ENCODE peak calls at places on chromosomes 6 and 20, in five cellular contexts. R, D, W, O and Z are unnamed samples. For H3K36me3, the result is how much of the 10 kb centered on the place peaks cover.

GRCh38 chr20:23193985-23194384 is 107.9 kb upstream of the CD93 start:
- DNase-seq in R (no peak), D (no peak), W (no peak), O (no peak), Z (no peak)

GRCh38 chr20:63370623-63371176 is 9.6 kb upstream of the CHRNA4 start:
- DNase-seq in R (no peak), D (no peak), W (no peak), O (no peak), Z (no peak)

GRCh38 chr6:75524322-75524972 is 30.8 kb upstream of the FILIP1 start:
- DNase-seq in R (no peak), D (no peak), W (no peak), O (peak), Z (peak)

GRCh38 chr20:5928831-5929715 is 21.3 kb downstream of the TRMT6 start:
- DNase-seq in R (no peak), D (no peak), W (no peak), O (no peak), Z (no peak)

GRCh38 chr20:17043323-17043722 is 183.5 kb upstream of the PCSK2 start:
- DNase-seq in R (no peak), D (no peak), W (no peak), O (no peak), Z (no peak)

GRCh38 chr6:45900808-45901752 is 114.6 kb downstream of the CLIC5 start:
- DNase-seq in R (no peak), D (no peak), W (no peak), O (peak), Z (peak)

GRCh38 chr6:93932175-93932574 is 512.8 kb upstream of the EPHA7 start:
- DNase-seq in R (no peak), D (no peak), W (no peak), O (no peak), Z (no peak)

GRCh38 chr20:59988141-59988540 is 29.9 kb downstream of the CDH26 start:
- DNase-seq in R (no peak), D (no peak), W (no peak), O (peak), Z (no peak)

GRCh38 chr6:169145476-169145875 is 108.2 kb downstream of the THBS2 start:
- DNase-seq in R (no peak), D (no peak), W (no peak), O (no peak), Z (peak)

GRCh38 chr6:155261146-155261900 is 2.5 kb upstream of the CLDN20 start:
- DNase-seq in R (no peak), D (no peak), W (no peak), O (no peak), Z (no peak)

GRCh38 chr6:45555981-45556771 is 178.4 kb upstream of the SUPT3H start:
- DNase-seq in R (no peak), D (no peak), W (no peak), O (peak), Z (peak)

GRCh38 chr6:15517600-15517999 is 145.2 kb downstream of the DTNBP1 start:
- DNase-seq in R (no peak), D (no peak), W (no peak), O (no peak), Z (no peak)
- H3K36me3 ChIP-seq in R (under half), D (under half), W (under half), O (under half), Z (half or more)

GRCh38 chr20:46562373-46563169 is 12.1 kb upstream of the OCSTAMP start:
- DNase-seq in R (peak), D (peak), W (peak), O (peak), Z (peak)
- H3K4me3 ChIP-seq in R (peak), D (peak), W (peak), O (no peak), Z (peak)

GRCh38 chr6:161542581-161542980 is 268.7 kb upstream of the AGPAT4 start:
- DNase-seq in R (no peak), D (no peak), W (no peak), O (no peak), Z (no peak)

GRCh38 chr6:161544801-161545490 is 271.1 kb upstream of the AGPAT4 start:
- DNase-seq in R (no peak), D (no peak), W (no peak), O (no peak), Z (no peak)

GRCh38 chr6:161546632-161547031 is 272.8 kb upstream of the AGPAT4 start:
- DNase-seq in R (no peak), D (no peak), W (no peak), O (no peak), Z (no peak)

GRCh38 chr6:161545741-161546140 is 271.9 kb upstream of the AGPAT4 start:
- DNase-seq in R (no peak), D (no peak), W (no peak), O (no peak), Z (no peak)

GRCh38 chr6:161543910-161544309 is 270.0 kb upstream of the AGPAT4 start:
- DNase-seq in R (no peak), D (no peak), W (no peak), O (no peak), Z (no peak)
- H3K36me3 ChIP-seq in R (under half), D (under half), W (under half), O (under half), Z (under half)

GRCh38 chr20:1489328-1489727 is 1.9 kb downstream of the SIRPB2 start:
- DNase-seq in R (no peak), D (no peak), W (no peak), O (no peak), Z (no peak)
- H3K4me3 ChIP-seq in R (no peak), D (no peak), W (peak), O (no peak), Z (no peak)

GRCh38 chr6:53026526-53026925 is 31.4 kb upstream of the GSTA4 start:
- DNase-seq in R (no peak), D (no peak), W (no peak), O (no peak), Z (no peak)
- H3K36me3 ChIP-seq in R (under half), D (under half), W (under half), O (under half), Z (half or more)

GRCh38 chr20:45339799-45340198 is 8.4 kb downstream of the SDC4 start:
- DNase-seq in R (no peak), D (no peak), W (no peak), O (no peak), Z (no peak)

GRCh38 chr20:45338121-45339030 is 9.8 kb downstream of the SDC4 start:
- DNase-seq in R (peak), D (no peak), W (no peak), O (peak), Z (peak)

GRCh38 chr20:45339084-45339483 is 9.1 kb downstream of the SDC4 start:
- DNase-seq in R (no peak), D (no peak), W (no peak), O (peak), Z (no peak)

GRCh38 chr20:45337367-45338120 is 10.7 kb downstream of the SDC4 start:
- DNase-seq in R (peak), D (no peak), W (no peak), O (peak), Z (peak)

DNA sequence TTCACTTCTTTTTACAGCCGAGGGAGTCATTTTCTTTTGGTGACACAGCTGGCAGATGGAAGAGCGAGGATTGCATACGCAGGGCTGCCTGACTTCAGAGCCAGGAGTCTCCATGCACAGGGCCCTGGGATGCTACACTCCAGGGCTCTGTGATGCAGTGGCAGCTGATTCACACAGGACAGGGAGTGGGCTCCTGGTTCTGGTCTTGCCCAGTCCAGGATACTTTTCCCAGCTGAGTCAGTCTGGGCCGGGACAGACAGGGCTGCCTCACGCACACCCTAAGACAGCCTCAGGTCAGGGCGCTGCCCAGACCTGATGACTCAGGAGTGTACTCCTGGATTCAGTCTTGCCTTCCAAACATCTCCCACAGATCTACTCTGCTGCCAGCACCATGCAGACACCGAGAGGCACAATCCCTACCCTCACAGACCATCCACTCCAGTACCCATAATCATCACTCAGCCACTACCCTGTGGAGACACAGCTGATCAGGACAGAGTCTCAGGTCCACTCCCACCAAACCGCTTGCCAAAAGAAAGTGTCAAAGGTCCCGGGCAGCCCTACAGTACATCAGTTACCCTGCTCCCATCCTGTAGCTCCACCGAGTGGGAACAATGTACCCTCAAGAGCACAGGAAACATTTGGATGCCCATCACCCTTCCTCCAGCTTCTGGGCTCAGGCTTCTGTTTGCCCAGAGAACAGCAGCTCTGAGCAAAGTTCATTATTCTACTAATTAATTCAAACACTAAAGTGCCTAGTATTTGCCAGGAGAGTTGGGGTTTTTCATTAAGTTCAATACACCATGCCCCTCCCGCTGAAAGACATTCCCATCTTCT is 11.5 kb downstream of the SDC4 start:
- DNase-seq in R (peak), D (no peak), W (no peak), O (peak), Z (peak)
- H3K4me3 ChIP-seq in R (peak), D (no peak), W (no peak), O (no peak), Z (peak)